ENCODE peak calls at places on chromosomes 4 and X, in nine cellular contexts. Y is PC-9; X is stomach; B is H9; G is CD4-positive, CD25-positive, alpha-beta regulatory T cell; C is psoas muscle; M is Panc1; E is right cardiac atrium; O is IMR-90. F is an unnamed sample. For H3K4me1, the result is how much of the 10 kb centered on the place peaks cover.

GRCh38 chr4:120053916-120054315 is 12.7 kb downstream of the MAD2L1 start:
- DNase-seq in Y (no peak), X (no peak), B (no peak), G (no peak), C (no peak), M (no peak), E (no peak), O (no peak), F (no peak)

GRCh38 chrX:24023972-24024664 is 2.9 kb downstream of the KLHL15 start:
- DNase-seq in Y (no peak), X (no peak), B (no peak), G (no peak), C (no peak), M (no peak), E (no peak), O (peak), F (no peak)

GRCh38 chr4:176149680-176150079 is 45.7 kb downstream of the SPATA4 start:
- DNase-seq in Y (no peak), X (no peak), B (no peak), G (no peak), C (no peak), M (no peak), E (no peak), O (peak), F (no peak)

GRCh38 chrX:19257001-19257400 is 86.7 kb upstream of the PDHA1 start:
- DNase-seq in Y (no peak), X (no peak), B (no peak), G (no peak), C (no peak), M (no peak), E (no peak), O (no peak), F (no peak)

GRCh38 chr4:2073808-2074481 is 14.8 kb downstream of the NAT8L start:
- DNase-seq in Y (no peak), X (no peak), B (peak), G (no peak), C (no peak), M (no peak), E (no peak), O (no peak), F (no peak)

GRCh38 chrX:17580529-17581155 is 156.7 kb upstream of the SCML1 start:
- DNase-seq in Y (no peak), X (no peak), B (no peak), G (no peak), C (no peak), M (no peak), E (peak), O (peak), F (no peak)

GRCh38 chrX:103831803-103832544 is at the start of gene RAB9B:
- DNase-seq in Y (no peak), X (peak), B (peak), G (no peak), C (peak), M (peak), E (peak), O (peak), F (peak)

GRCh38 chr4:74540193-74540592 is 95.3 kb downstream of the AREG start:
- DNase-seq in Y (no peak), X (no peak), B (no peak), G (no peak), C (no peak), M (no peak), E (no peak), O (peak), F (no peak)

GRCh38 chr4:115343171-115343570 is 229.8 kb upstream of the NDST4 start:
- DNase-seq in Y (no peak), X (no peak), B (no peak), G (no peak), C (no peak), M (no peak), E (no peak), O (no peak), F (no peak)

GRCh38 chr4:137531951-137532868 is at the start of gene PCDH18:
- DNase-seq in Y (peak), X (peak), B (peak), G (no peak), C (peak), M (no peak), E (peak), O (peak), F (no peak)

GRCh38 chr4:27278615-27279014 is 418.0 kb downstream of the STIM2 start:
- DNase-seq in Y (peak), X (no peak), B (peak), G (no peak), C (no peak), M (no peak), E (no peak), O (peak), F (no peak)

GRCh38 chr4:111775908-111776307 is 369.3 kb upstream of the FAM241A start:
- DNase-seq in Y (no peak), X (no peak), B (no peak), G (no peak), C (no peak), M (no peak), E (no peak), O (no peak), F (no peak)

GRCh38 chr4:184039963-184040383 is 134.9 kb downstream of the STOX2 start:
- DNase-seq in Y (no peak), X (no peak), B (no peak), G (no peak), C (no peak), M (no peak), E (no peak), O (no peak), F (no peak)

GRCh38 chr4:102037566-102037965 is 247.0 kb downstream of the BANK1 start:
- DNase-seq in Y (no peak), X (no peak), B (no peak), G (no peak), C (no peak), M (no peak), E (no peak), O (no peak), F (no peak)

GRCh38 chrX:123884809-123885408 is 25.1 kb downstream of the XIAP start:
- DNase-seq in Y (peak), X (no peak), B (no peak), G (peak), C (no peak), M (peak), E (no peak), O (peak), F (peak)

GRCh38 chrX:2401201-2401589 is 99.6 kb downstream of the DHRSX start:
- DNase-seq in Y (no peak), X (no peak), B (no peak), G (no peak), C (no peak), M (no peak), E (no peak), O (no peak), F (no peak)

GRCh38 chrX:40278340-40279090 is 180.8 kb upstream of the BCOR start:
- DNase-seq in Y (no peak), X (no peak), B (no peak), G (peak), C (no peak), M (no peak), E (no peak), O (no peak), F (no peak)

GRCh38 chr4:154491731-154492249 is at the start of gene DCHS2:
- DNase-seq in Y (peak), X (no peak), B (peak), G (no peak), C (peak), M (no peak), E (peak), O (no peak), F (no peak)

GRCh38 chr4:111323916-111324315 is 701.0 kb upstream of the PITX2 start:
- DNase-seq in Y (no peak), X (no peak), B (no peak), G (no peak), C (no peak), M (no peak), E (no peak), O (peak), F (no peak)

GRCh38 chr4:79413486-79413885 is 5.5 kb upstream of the GK2 start:
- DNase-seq in Y (no peak), X (no peak), B (no peak), G (no peak), C (no peak), M (no peak), E (no peak), O (no peak), F (no peak)

GRCh38 chr4:105520819-105521790 is 31.3 kb upstream of the ARHGEF38 start:
- DNase-seq in Y (peak), X (peak), B (no peak), G (no peak), C (no peak), M (peak), E (no peak), O (peak), F (peak)

GRCh38 chrX:6026980-6027379 is 201.7 kb downstream of the NLGN4X start:
- DNase-seq in Y (no peak), X (no peak), B (no peak), G (no peak), C (no peak), M (no peak), E (no peak), O (no peak), F (no peak)

GRCh38 chr4:34932591-34932990 is 1311.7 kb downstream of the ARAP2 start:
- DNase-seq in Y (no peak), X (no peak), B (no peak), G (no peak), C (no peak), M (no peak), E (no peak), O (no peak), F (no peak)

GRCh38 chr4:182863501-182863900 is 53.7 kb downstream of the DCTD start:
- DNase-seq in Y (no peak), X (no peak), B (peak), G (no peak), C (no peak), M (no peak), E (no peak), O (no peak), F (no peak)

GRCh38 chr4:158162637-158163036 is 10.2 kb downstream of the GASK1B start:
- DNase-seq in Y (no peak), X (no peak), B (no peak), G (no peak), C (no peak), M (no peak), E (no peak), O (peak), F (no peak)

GRCh38 chr4:76377922-76378321 is 43.0 kb downstream of the CCDC158 start:
- DNase-seq in Y (peak), X (peak), B (no peak), G (no peak), C (no peak), M (no peak), E (no peak), O (peak), F (peak)

GRCh38 chrX:109624022-109624421 is 950 bp downstream of the KCNE5 start:
- DNase-seq in Y (no peak), X (no peak), B (no peak), G (no peak), C (no peak), M (no peak), E (peak), O (no peak), F (no peak)

GRCh38 chrX:136336623-136337022 is 35.9 kb downstream of the ADGRG4 start:
- DNase-seq in Y (no peak), X (no peak), B (no peak), G (no peak), C (no peak), M (no peak), E (no peak), O (no peak), F (no peak)

GRCh38 chrX:122850326-122850725 is 333.8 kb upstream of the GRIA3 start:
- DNase-seq in Y (no peak), X (no peak), B (no peak), G (no peak), C (no peak), M (no peak), E (no peak), O (no peak), F (no peak)

GRCh38 chr4:16685536-16685935 is 212.9 kb downstream of the LDB2 start:
- DNase-seq in Y (no peak), X (no peak), B (no peak), G (no peak), C (no peak), M (no peak), E (no peak), O (peak), F (no peak)

GRCh38 chrX:21946925-21947641 is 6.6 kb downstream of the SMS start:
- DNase-seq in Y (peak), X (no peak), B (peak), G (no peak), C (no peak), M (no peak), E (no peak), O (peak), F (no peak)

GRCh38 chrX:150362599-150363481 is at the start of gene MAMLD1:
- DNase-seq in Y (peak), X (peak), B (peak), G (no peak), C (peak), M (no peak), E (peak), O (peak), F (peak)

GRCh38 chrX:105647749-105648148 is 174.6 kb upstream of the NRK start:
- DNase-seq in Y (no peak), X (no peak), B (no peak), G (no peak), C (no peak), M (no peak), E (no peak), O (no peak), F (no peak)

GRCh38 chrX:78708171-78708570 is 39.3 kb upstream of the LPAR4 start:
- DNase-seq in Y (no peak), X (no peak), B (peak), G (no peak), C (no peak), M (peak), E (peak), O (peak), F (no peak)

GRCh38 chr4:107279729-107280128 is 243.6 kb upstream of the DKK2 start:
- DNase-seq in Y (no peak), X (no peak), B (no peak), G (no peak), C (no peak), M (no peak), E (no peak), O (peak), F (no peak)

GRCh38 chr4:81566076-81566663 is 94.5 kb upstream of the RASGEF1B start:
- DNase-seq in Y (no peak), X (no peak), B (no peak), G (no peak), C (no peak), M (no peak), E (peak), O (no peak), F (no peak)

GRCh38 chrX:69317721-69318120 is 152.5 kb upstream of the PJA1 start:
- DNase-seq in Y (no peak), X (peak), B (no peak), G (no peak), C (no peak), M (no peak), E (no peak), O (no peak), F (no peak)

DNA sequence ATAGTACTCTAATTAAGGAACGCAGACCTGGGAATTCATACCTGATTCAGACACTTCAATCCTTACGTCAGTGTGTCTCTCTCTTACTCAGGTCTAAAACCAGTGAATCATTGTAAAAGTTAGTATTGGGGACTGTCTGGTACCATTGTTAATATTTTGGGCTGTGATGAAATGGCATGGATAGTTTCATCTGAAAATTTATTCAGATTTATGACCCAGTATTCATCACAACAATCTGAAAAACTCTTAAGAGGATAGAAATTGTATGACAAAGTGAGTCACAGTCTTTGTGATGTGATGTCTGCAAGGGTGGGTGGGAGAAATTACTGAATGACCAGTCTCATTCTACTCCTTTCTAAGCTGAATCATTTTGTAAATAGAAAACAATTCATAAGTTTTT is 10.3 kb downstream of the FGF2 start:
- DNase-seq in Y (no peak), X (no peak), B (no peak), G (no peak), C (no peak), M (no peak), E (no peak), O (peak), F (no peak)
- H3K4me1 ChIP-seq in Y (under half), X (under half), B (under half), G (under half), C (under half), M (under half), E (under half), O (under half), F (under half)

GRCh38 chr4:140018931-140019618 is 134.9 kb downstream of the MAML3 start:
- DNase-seq in Y (no peak), X (no peak), B (no peak), G (no peak), C (no peak), M (peak), E (no peak), O (peak), F (no peak)

GRCh38 chr4:140019619-140020367 is 134.2 kb downstream of the MAML3 start:
- DNase-seq in Y (no peak), X (no peak), B (no peak), G (no peak), C (no peak), M (no peak), E (no peak), O (no peak), F (no peak)

GRCh38 chr4:140025470-140025869 is 128.5 kb downstream of the MAML3 start:
- DNase-seq in Y (no peak), X (no peak), B (no peak), G (no peak), C (no peak), M (no peak), E (no peak), O (no peak), F (no peak)

DNA sequence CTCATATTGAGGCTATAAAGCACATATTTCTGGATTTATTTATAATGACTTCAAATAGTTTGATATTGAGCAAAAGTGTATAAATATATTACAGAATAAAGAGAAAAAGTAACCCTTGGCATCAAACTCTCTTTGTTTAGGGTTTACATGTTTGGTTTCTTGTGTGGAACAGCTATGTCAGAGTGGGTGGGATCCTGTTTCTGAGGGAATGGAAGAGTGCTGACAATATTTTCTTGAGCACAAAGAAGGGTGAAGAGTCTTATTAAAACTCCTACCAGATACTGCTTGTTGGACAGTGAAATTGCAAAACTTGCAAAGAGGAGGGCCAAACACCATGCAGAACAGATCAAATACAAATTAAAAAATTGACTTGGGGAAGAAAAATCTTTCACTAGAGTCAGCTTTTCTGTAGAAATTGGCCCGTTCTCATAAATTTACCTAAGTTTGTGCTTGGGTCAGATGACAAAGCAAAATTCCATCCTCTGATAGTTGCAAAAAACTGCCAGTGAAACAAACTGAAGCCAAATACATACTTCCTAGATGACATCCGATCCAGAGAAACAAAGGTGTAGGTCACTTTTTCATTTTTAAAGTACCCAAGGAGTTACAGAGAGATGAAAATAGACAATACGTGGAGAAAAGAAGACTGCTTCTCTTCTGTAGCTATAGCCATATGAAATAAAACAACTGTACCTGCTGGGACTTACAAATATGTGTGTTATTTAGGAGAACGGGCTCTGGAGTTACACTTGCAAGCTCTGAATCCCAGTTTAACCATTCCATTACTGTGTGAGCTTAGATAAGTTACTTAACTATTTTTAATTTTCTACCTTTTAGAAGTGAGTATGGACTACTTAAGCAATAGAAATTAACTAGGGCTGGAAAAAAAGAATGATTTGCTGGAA is 133.3 kb downstream of the MAML3 start:
- DNase-seq in Y (no peak), X (no peak), B (no peak), G (no peak), C (no peak), M (no peak), E (no peak), O (peak), F (no peak)
- H3K27ac ChIP-seq in Y (peak), X (peak), B (no peak), G (no peak), C (no peak), M (peak), E (no peak), O (no peak), F (no peak)

GRCh38 chr4:185108669-185109068 is 34.4 kb upstream of the SLC25A4 start:
- DNase-seq in Y (no peak), X (peak), B (no peak), G (no peak), C (no peak), M (no peak), E (no peak), O (no peak), F (no peak)
- H3K4me1 ChIP-seq in Y (under half), X (half or more), B (under half), G (under half), C (under half), M (under half), E (under half), O (under half), F (under half)

GRCh38 chr4:152590179-152591031 is 54.5 kb upstream of the FBXW7 start:
- DNase-seq in Y (peak), X (no peak), B (no peak), G (no peak), C (no peak), M (no peak), E (no peak), O (peak), F (no peak)

GRCh38 chr4:152591876-152592275 is 56.0 kb upstream of the FBXW7 start:
- DNase-seq in Y (no peak), X (no peak), B (no peak), G (no peak), C (no peak), M (no peak), E (no peak), O (no peak), F (no peak)

GRCh38 chr4:152588869-152589268 is 53.0 kb upstream of the FBXW7 start:
- DNase-seq in Y (no peak), X (no peak), B (no peak), G (no peak), C (no peak), M (no peak), E (no peak), O (no peak), F (no peak)

GRCh38 chr4:152594981-152595916 is 59.4 kb upstream of the FBXW7 start:
- DNase-seq in Y (no peak), X (no peak), B (no peak), G (no peak), C (no peak), M (no peak), E (no peak), O (no peak), F (no peak)

GRCh38 chr4:152591361-152591760 is 55.5 kb upstream of the FBXW7 start:
- DNase-seq in Y (no peak), X (peak), B (peak), G (no peak), C (peak), M (no peak), E (peak), O (peak), F (peak)
- H3K27ac ChIP-seq in Y (no peak), X (no peak), B (no peak), G (no peak), C (no peak), M (no peak), E (no peak), O (no peak), F (no peak)